ENCODE peak calls at places on chromosomes 12 and 14, in nine cellular contexts. K, Q, S, Z, N, Y, U, M and B are unnamed samples.

GRCh38 chr12:116089080-116089479 is 188.4 kb downstream of the MED13L start:
- DNase-seq in K (no peak), M (no peak), Y (no peak), U (no peak), Z (no peak), N (no peak), S (no peak), Q (no peak), B (no peak)

GRCh38 chr14:99166506-99166905 is 105.5 kb downstream of the BCL11B start:
- DNase-seq in K (no peak), Y (no peak), U (no peak), Z (no peak), S (no peak), Q (no peak), N (no peak), M (no peak), B (no peak)

GRCh38 chr12:76018111-76018510 is 13.5 kb downstream of the PHLDA1 start:
- DNase-seq in S (no peak), N (no peak), Z (peak; percentile 54), K (no peak), M (no peak), Q (no peak), U (no peak), Y (no peak), B (no peak)

GRCh38 chr14:96583605-96584041 is 81.4 kb downstream of the PAPOLA start:
- DNase-seq in Y (no peak), U (no peak), Q (no peak), Z (no peak), S (no peak), N (no peak), K (peak; percentile 71), M (no peak), B (no peak)

GRCh38 chr12:127629066-127629820 is 637.7 kb upstream of the TMEM132C start:
- DNase-seq in Z (no peak), Y (no peak), Q (no peak), K (no peak), N (no peak), U (no peak), M (no peak), S (no peak), B (no peak)

GRCh38 chr12:98896938-98897337 is 251.8 kb downstream of the APAF1 start:
- DNase-seq in N (no peak), Y (no peak), S (no peak), Z (no peak), U (no peak), K (no peak), Q (no peak), M (no peak), B (no peak)

GRCh38 chr12:93015970-93016751 is 87.1 kb upstream of the EEA1 start:
- DNase-seq in M (no peak), Y (no peak), Q (no peak), N (no peak), K (no peak), U (no peak), Z (no peak), S (no peak), B (peak; percentile 23)

GRCh38 chr14:51071851-51072250 is 23.1 kb downstream of the TRIM9 start:
- DNase-seq in Z (no peak), S (no peak), Q (no peak), U (no peak), N (no peak), Y (no peak), M (no peak), K (no peak), B (no peak)

GRCh38 chr14:43894534-43894933 is 612.5 kb downstream of the FSCB start:
- DNase-seq in M (peak; percentile 7), K (no peak), Z (peak; percentile 5), Q (peak; percentile 25), N (no peak), S (no peak), Y (no peak), U (no peak), B (no peak)

GRCh38 chr14:31090872-31091764 is 64.9 kb upstream of the STRN3 start:
- DNase-seq in Y (no peak), M (no peak), N (no peak), Q (no peak), Z (peak; percentile 97), U (no peak), K (no peak), S (no peak), B (no peak)

GRCh38 chr12:12592930-12593329 is 18.7 kb upstream of the CREBL2 start:
- DNase-seq in N (no peak), M (no peak), Q (no peak), Z (peak; percentile 62), U (no peak), S (no peak), K (no peak), Y (no peak), B (no peak)

DNA sequence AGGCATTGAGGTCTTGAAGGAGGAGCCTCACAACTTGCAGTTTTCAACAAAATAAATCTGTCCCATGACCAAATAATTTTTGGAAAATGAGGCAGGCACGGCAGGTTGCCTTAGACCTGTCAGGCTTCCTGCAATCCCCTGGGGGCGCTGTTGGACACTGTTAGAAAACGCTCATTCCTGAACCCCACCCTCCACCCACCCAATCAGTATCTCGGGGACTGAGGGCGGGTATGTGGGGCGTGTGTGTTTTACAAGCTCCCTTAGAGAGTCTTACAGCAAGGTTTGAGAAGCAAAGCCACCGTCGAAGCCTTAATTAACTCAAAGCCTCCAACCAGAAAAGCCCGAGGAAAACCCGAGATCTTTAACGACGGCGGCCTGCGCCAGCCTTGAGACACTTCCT is 122.8 kb downstream of the GLT1D1 start:
- DNase-seq in Y (no peak), M (no peak), K (no peak), N (no peak), U (no peak), S (no peak), Q (peak; percentile 68), Z (no peak), B (peak; percentile 26)
- TF ChIP-seq CTCF in Y (peak; percentile 43), M (peak; percentile 23), K (no peak), N (no peak), U (no peak), S (no peak), Q (peak; percentile 65), Z (no peak), B (peak; percentile 62)

GRCh38 chr12:22744197-22744596 is 119.2 kb downstream of the ETNK1 start:
- DNase-seq in N (no peak), K (no peak), Y (no peak), Z (no peak), U (no peak), S (no peak), M (no peak), Q (no peak), B (no peak)
- TF ChIP-seq CTCF in N (no peak), K (no peak), Y (no peak), Z (no peak), U (no peak), S (no peak), M (no peak), Q (no peak), B (no peak)

GRCh38 chr12:52442600-52443061 is 8.5 kb upstream of the KRT75 start:
- DNase-seq in S (peak; percentile 95), N (no peak), K (peak; percentile 57), Q (no peak), U (no peak), Z (peak; percentile 90), Y (no peak), M (peak; percentile 59), B (no peak)
- TF ChIP-seq CTCF in S (peak; percentile 45), N (no peak), K (no peak), Q (no peak), U (no peak), Z (peak; percentile 31), Y (no peak), M (peak; percentile 22), B (no peak)

DNA sequence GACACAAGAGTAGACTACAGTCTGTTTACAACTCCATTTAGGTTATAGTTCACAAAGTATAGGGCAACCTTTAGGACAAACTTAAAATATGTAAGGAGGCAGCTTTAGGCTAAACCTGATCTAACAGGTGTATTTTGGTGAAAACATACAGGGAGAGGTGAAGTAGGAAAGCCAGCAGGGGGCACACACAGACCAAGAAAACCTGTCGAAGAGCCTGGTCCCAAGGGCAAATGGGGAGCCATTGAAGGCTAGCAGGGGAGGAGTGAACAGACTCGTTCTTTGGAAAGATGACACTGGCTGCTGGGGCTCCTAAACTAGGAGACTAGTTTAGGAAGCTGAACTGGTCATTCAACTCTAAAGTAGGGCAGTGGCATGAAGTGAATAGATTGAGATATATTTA is 138.8 kb upstream of the WSCD2 start:
- DNase-seq in Q (peak; percentile 11), U (peak; percentile 48), N (no peak), M (peak; percentile 27), K (no peak), Y (no peak), S (no peak), Z (peak; percentile 7), B (peak; percentile 30)
- TF ChIP-seq CTCF in Q (peak; percentile 67), U (peak; percentile 25), N (peak; percentile 19), M (peak; percentile 59), K (no peak), Y (peak; percentile 46), S (peak; percentile 43), Z (no peak), B (peak; percentile 79)

GRCh38 chr12:28132398-28132797 is 57.9 kb upstream of the CCDC91 start:
- DNase-seq in Q (no peak), U (no peak), S (no peak), M (no peak), Y (no peak), K (no peak), N (no peak), Z (no peak), B (no peak)

GRCh38 chr12:28129031-28129430 is 61.2 kb upstream of the CCDC91 start:
- DNase-seq in U (no peak), Y (no peak), S (no peak), K (no peak), Z (no peak), Q (no peak), N (no peak), M (no peak), B (no peak)

GRCh38 chr12:28127455-28127854 is 62.8 kb upstream of the CCDC91 start:
- DNase-seq in K (no peak), S (peak; percentile 75), N (no peak), Q (no peak), M (no peak), Z (peak; percentile 49), U (no peak), Y (no peak), B (no peak)

GRCh38 chr12:28130234-28130624 is 60.0 kb upstream of the CCDC91 start:
- DNase-seq in Q (no peak), N (no peak), Z (no peak), U (no peak), Y (no peak), M (no peak), S (no peak), K (no peak), B (no peak)

GRCh38 chr12:28130625-28131598 is 59.3 kb upstream of the CCDC91 start:
- DNase-seq in Y (no peak), S (peak; percentile 92), K (no peak), Z (peak; percentile 100), Q (peak; percentile 64), U (no peak), M (no peak), N (no peak), B (no peak)
- TF ChIP-seq CTCF in Y (no peak), S (no peak), K (no peak), Z (no peak), Q (peak; percentile 17), U (no peak), M (no peak), N (no peak), B (no peak)

DNA sequence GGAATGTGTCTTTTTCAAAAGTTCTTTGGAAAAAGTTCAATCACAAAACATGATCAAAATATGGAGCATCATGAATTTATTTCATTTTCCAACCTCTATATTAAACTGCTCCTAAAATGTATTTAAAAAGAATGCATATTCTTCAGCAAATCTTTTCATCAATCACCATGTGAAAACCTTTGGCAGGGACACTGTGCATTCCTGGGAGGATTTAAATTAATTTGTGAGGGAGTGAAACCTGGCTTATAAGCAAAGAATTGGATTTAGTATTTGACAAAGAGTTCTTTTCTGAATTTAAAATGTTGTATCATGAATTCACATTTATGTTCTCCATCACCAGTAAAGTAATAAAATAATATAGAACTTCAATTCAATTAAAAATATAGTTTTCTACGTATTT is 38.2 kb downstream of the PAWR start:
- DNase-seq in K (no peak), Z (no peak), M (no peak), U (no peak), N (no peak), Y (no peak), S (no peak), Q (no peak), B (no peak)
- TF ChIP-seq CTCF in K (no peak), Z (no peak), M (no peak), U (no peak), N (no peak), Y (no peak), S (no peak), Q (no peak), B (no peak)